ENCODE peak calls at places on chromosomes 11 and 22, in six cellular contexts. U is kidney glomerular epithelial cell; M is activated CD8-positive, alpha-beta memory T cell treated with anti-CD3 and anti-CD28 coated beads for 24 hours; V is CD4-positive, CD25-positive, alpha-beta regulatory T cell; T is NCI-H1105; I is SHP77 treated with DMSO at 0.1 percent for 48 hours. K is an unnamed sample.

GRCh38 chr11:78149646-78150045 is 10.2 kb upstream of the ALG8 start:
- DNase-seq in M (no peak), V (peak), T (no peak), U (peak), I (no peak), K (no peak)

GRCh38 chr11:2790581-2790925 is 90.8 kb upstream of the KCNQ1OT1 start:
- DNase-seq in M (no peak), U (no peak), I (no peak), V (no peak), T (no peak), K (no peak)

GRCh38 chr22:36386351-36386899 is 1.3 kb downstream of the MYH9 start:
- DNase-seq in T (no peak), V (no peak), I (peak), M (peak), U (peak), K (peak)

GRCh38 chr11:111157571-111157970 is 88.0 kb upstream of the POU2AF2 start:
- DNase-seq in M (no peak), I (no peak), U (no peak), T (no peak), V (no peak), K (no peak)

GRCh38 chr11:70085815-70086769 is 8.0 kb downstream of the ANO1 start:
- DNase-seq in U (no peak), I (no peak), M (no peak), T (no peak), V (no peak), K (no peak)

GRCh38 chr22:28015676-28016601 is 96.9 kb upstream of the PITPNB start:
- DNase-seq in T (no peak), I (no peak), V (no peak), U (no peak), M (no peak), K (no peak)

GRCh38 chr11:59174664-59175033 is 2.7 kb downstream of the DTX4 start:
- DNase-seq in U (peak), I (no peak), M (no peak), T (no peak), V (no peak), K (no peak)

GRCh38 chr11:117337061-117337460 is 9.4 kb downstream of the CEP164 start:
- DNase-seq in I (no peak), M (no peak), U (no peak), T (no peak), V (no peak), K (no peak)

GRCh38 chr22:33109532-33110148 is 51.5 kb upstream of the SYN3 start:
- DNase-seq in U (no peak), M (no peak), I (no peak), V (no peak), T (no peak), K (no peak)

GRCh38 chr11:126829716-126830115 is 170.9 kb downstream of the KIRREL3 start:
- DNase-seq in T (no peak), I (no peak), M (no peak), V (no peak), U (no peak), K (no peak)

GRCh38 chr11:129928923-129929692 is 33.7 kb upstream of the NFRKB start:
- DNase-seq in M (no peak), T (no peak), I (no peak), V (no peak), U (no peak), K (no peak)